ENCODE peak calls at places on chromosome 20, in eight cellular contexts. One of them, this sample, is unnamed.

GRCh38 chr20:44074252-44075151 is 112.5 kb downstream of the JPH2 start:
- DNase-seq in activated naive CD4-positive, alpha-beta T cell treated with Interleukin-2 at 50 U/mL for 16 hours: no peak
- DNase-seq in germinal center: no peak
- DNase-seq in transverse colon: no peak
- DNase-seq in B cell: no peak
- DNase-seq in NB4: peak; percentile 28
- DNase-seq in stimulated activated CD8-positive, alpha-beta memory T cell treated with anti-CD3 and anti-CD28 coated beads, Interleukin-2, amount 100 ng/mL, for 48 hours: no peak
- DNase-seq in left ventricle myocardium inferior: peak; percentile 75
- DNase-seq in this sample: peak; percentile 29

GRCh38 chr20:24487648-24488047 is 18.2 kb downstream of the SYNDIG1 start:
- DNase-seq in B cell: no peak
- DNase-seq in NB4: no peak
- DNase-seq in left ventricle myocardium inferior: no peak
- DNase-seq in germinal center: no peak
- DNase-seq in transverse colon: no peak
- DNase-seq in stimulated activated CD8-positive, alpha-beta memory T cell treated with anti-CD3 and anti-CD28 coated beads, Interleukin-2, amount 100 ng/mL, for 48 hours: no peak
- DNase-seq in activated naive CD4-positive, alpha-beta T cell treated with Interleukin-2 at 50 U/mL for 16 hours: no peak
- DNase-seq in this sample: no peak

GRCh38 chr20:36462440-36463211 is 78.7 kb upstream of the MYL9 start:
- DNase-seq in transverse colon: peak; percentile 43
- DNase-seq in germinal center: no peak
- DNase-seq in activated naive CD4-positive, alpha-beta T cell treated with Interleukin-2 at 50 U/mL for 16 hours: no peak
- DNase-seq in NB4: peak; percentile 89
- DNase-seq in stimulated activated CD8-positive, alpha-beta memory T cell treated with anti-CD3 and anti-CD28 coated beads, Interleukin-2, amount 100 ng/mL, for 48 hours: no peak
- DNase-seq in left ventricle myocardium inferior: peak; percentile 80
- DNase-seq in B cell: peak; percentile 42
- DNase-seq in this sample: no peak

GRCh38 chr20:34260208-34260942 is 19.2 kb downstream of the ASIP start:
- DNase-seq in left ventricle myocardium inferior: no peak
- DNase-seq in activated naive CD4-positive, alpha-beta T cell treated with Interleukin-2 at 50 U/mL for 16 hours: no peak
- DNase-seq in NB4: no peak
- DNase-seq in B cell: no peak
- DNase-seq in stimulated activated CD8-positive, alpha-beta memory T cell treated with anti-CD3 and anti-CD28 coated beads, Interleukin-2, amount 100 ng/mL, for 48 hours: no peak
- DNase-seq in transverse colon: no peak
- DNase-seq in germinal center: no peak
- DNase-seq in this sample: no peak

GRCh38 chr20:57860576-57860975 is 150.8 kb upstream of the PMEPA1 start:
- DNase-seq in NB4: no peak
- DNase-seq in transverse colon: no peak
- DNase-seq in stimulated activated CD8-positive, alpha-beta memory T cell treated with anti-CD3 and anti-CD28 coated beads, Interleukin-2, amount 100 ng/mL, for 48 hours: no peak
- DNase-seq in left ventricle myocardium inferior: no peak
- DNase-seq in activated naive CD4-positive, alpha-beta T cell treated with Interleukin-2 at 50 U/mL for 16 hours: no peak
- DNase-seq in germinal center: no peak
- DNase-seq in B cell: no peak
- DNase-seq in this sample: no peak

GRCh38 chr20:58064411-58065010 is 163.9 kb downstream of the ANKRD60 start:
- DNase-seq in activated naive CD4-positive, alpha-beta T cell treated with Interleukin-2 at 50 U/mL for 16 hours: no peak
- DNase-seq in transverse colon: no peak
- DNase-seq in B cell: no peak
- DNase-seq in germinal center: no peak
- DNase-seq in stimulated activated CD8-positive, alpha-beta memory T cell treated with anti-CD3 and anti-CD28 coated beads, Interleukin-2, amount 100 ng/mL, for 48 hours: no peak
- DNase-seq in NB4: no peak
- DNase-seq in left ventricle myocardium inferior: no peak
- DNase-seq in this sample: no peak

GRCh38 chr20:51749674-51750036 is 18.5 kb downstream of the ATP9A start:
- DNase-seq in transverse colon: no peak
- DNase-seq in NB4: no peak
- DNase-seq in germinal center: no peak
- DNase-seq in stimulated activated CD8-positive, alpha-beta memory T cell treated with anti-CD3 and anti-CD28 coated beads, Interleukin-2, amount 100 ng/mL, for 48 hours: no peak
- DNase-seq in B cell: no peak
- DNase-seq in left ventricle myocardium inferior: no peak
- DNase-seq in activated naive CD4-positive, alpha-beta T cell treated with Interleukin-2 at 50 U/mL for 16 hours: no peak
- DNase-seq in this sample: no peak

GRCh38 chr20:52454660-52455059 is 263.1 kb upstream of the ZFP64 start:
- DNase-seq in left ventricle myocardium inferior: no peak
- DNase-seq in B cell: no peak
- DNase-seq in stimulated activated CD8-positive, alpha-beta memory T cell treated with anti-CD3 and anti-CD28 coated beads, Interleukin-2, amount 100 ng/mL, for 48 hours: no peak
- DNase-seq in transverse colon: no peak
- DNase-seq in germinal center: no peak
- DNase-seq in NB4: no peak
- DNase-seq in activated naive CD4-positive, alpha-beta T cell treated with Interleukin-2 at 50 U/mL for 16 hours: no peak
- DNase-seq in this sample: no peak

GRCh38 chr20:39877792-39878191 is 811.2 kb downstream of the MAFB start:
- DNase-seq in activated naive CD4-positive, alpha-beta T cell treated with Interleukin-2 at 50 U/mL for 16 hours: no peak
- DNase-seq in stimulated activated CD8-positive, alpha-beta memory T cell treated with anti-CD3 and anti-CD28 coated beads, Interleukin-2, amount 100 ng/mL, for 48 hours: no peak
- DNase-seq in transverse colon: no peak
- DNase-seq in left ventricle myocardium inferior: no peak
- DNase-seq in B cell: no peak
- DNase-seq in germinal center: no peak
- DNase-seq in NB4: no peak
- DNase-seq in this sample: no peak